ENCODE peak calls at places on chromosome 19, in four cellular contexts. J is stimulated activated CD4-positive, alpha-beta T cell treated with anti-CD3 and anti-CD28 coated beads, Interleukin-2, amount 100 ng/mL, for 4 hours; V is activated CD4-positive, alpha-beta memory T cell treated with anti-CD3 and anti-CD28 coated beads, Interleukin-2, amount 10 ng/mL, durations not matched to agents 7 days and 5 days; L is neural progenitor cell. A is an unnamed sample.

GRCh38 chr19:42290523-42291436 is 11.2 kb upstream of the PRR19 start:
- DNase-seq in J (no peak), V (peak), L (peak), A (no peak)

GRCh38 chr19:7874080-7874856 is at the start of gene PRR36:
- DNase-seq in J (no peak), V (no peak), L (peak), A (no peak)

GRCh38 chr19:43773725-43774102 is 7.1 kb downstream of the KCNN4 start:
- DNase-seq in J (no peak), V (no peak), L (peak), A (no peak)

GRCh38 chr19:21878646-21879045 is 42.7 kb upstream of the ZNF43 start:
- DNase-seq in J (no peak), V (no peak), L (no peak), A (no peak)

GRCh38 chr19:46610413-46610775 is 9.3 kb downstream of the CALM3 start:
- DNase-seq in J (no peak), V (no peak), L (no peak), A (peak)

GRCh38 chr19:55373318-55373992 is 3.2 kb upstream of the TMEM190 start:
- DNase-seq in J (no peak), V (no peak), L (no peak), A (no peak)

GRCh38 chr19:32767951-32768679 is 48.5 kb downstream of the TDRD12 start:
- DNase-seq in J (no peak), V (no peak), L (no peak), A (no peak)

GRCh38 chr19:36547001-36547732 is 19.1 kb upstream of the ZNF260 start:
- DNase-seq in J (no peak), V (no peak), L (no peak), A (no peak)

GRCh38 chr19:2325261-2326046 is 2.9 kb downstream of the LSM7 start:
- DNase-seq in J (no peak), V (no peak), L (no peak), A (no peak)

GRCh38 chr19:407501-408440 is 1.2 kb downstream of the C2CD4C start:
- DNase-seq in J (no peak), V (no peak), L (no peak), A (peak)

GRCh38 chr19:1501200-1501595 is 10.2 kb downstream of the REEP6 start:
- DNase-seq in J (no peak), V (no peak), L (no peak), A (no peak)

GRCh38 chr19:17025361-17025760 is 1.2 kb downstream of the CPAMD8 start:
- DNase-seq in J (no peak), V (no peak), L (no peak), A (no peak)

GRCh38 chr19:6540918-6541689 is 10.3 kb downstream of the TNFSF9 start:
- DNase-seq in J (no peak), V (no peak), L (no peak), A (no peak)

GRCh38 chr19:408441-409005 is 424 bp downstream of the C2CD4C start:
- DNase-seq in J (no peak), V (no peak), L (no peak), A (peak)

GRCh38 chr19:48627211-48627864 is 8.0 kb downstream of the SPHK2 start:
- DNase-seq in J (no peak), V (peak), L (no peak), A (no peak)

GRCh38 chr19:10892256-10892655 is 20.9 kb downstream of the CARM1 start:
- DNase-seq in J (no peak), V (no peak), L (no peak), A (no peak)

GRCh38 chr19:11281336-11282049 is 14.5 kb upstream of the TSPAN16 start:
- DNase-seq in J (no peak), V (no peak), L (no peak), A (no peak)

GRCh38 chr19:11381535-11382369 is 2.4 kb downstream of the EPOR start:
- DNase-seq in J (no peak), V (peak), L (peak), A (peak)

GRCh38 chr19:16203256-16204004 is 5.7 kb downstream of the AP1M1 start:
- DNase-seq in J (no peak), V (no peak), L (no peak), A (no peak)

GRCh38 chr19:35742121-35742724 is at the start of gene IGFLR1:
- DNase-seq in J (peak), V (peak), L (no peak), A (no peak)

GRCh38 chr19:48496959-48497727 is 14.5 kb downstream of the LMTK3 start:
- DNase-seq in J (no peak), V (no peak), L (no peak), A (no peak)

GRCh38 chr19:38849746-38850230 is at the start of gene HNRNPL:
- DNase-seq in J (no peak), V (peak), L (no peak), A (peak)

GRCh38 chr19:47754206-47755064 is 9.1 kb downstream of the NOP53 start:
- DNase-seq in J (no peak), V (no peak), L (no peak), A (no peak)

GRCh38 chr19:8512115-8512967 is 1.6 kb downstream of the ZNF414 start:
- DNase-seq in J (no peak), V (peak), L (peak), A (no peak)

GRCh38 chr19:58547323-58548312 is 3.8 kb downstream of the TRIM28 start:
- DNase-seq in J (no peak), V (no peak), L (no peak), A (no peak)

GRCh38 chr19:28905996-28906395 is 307.0 kb downstream of the UQCRFS1 start:
- DNase-seq in J (no peak), V (no peak), L (no peak), A (no peak)

GRCh38 chr19:23509686-23510450 is 114.6 kb upstream of the ZNF91 start:
- DNase-seq in J (no peak), V (no peak), L (no peak), A (no peak)

GRCh38 chr19:49564616-49565045 is 15.7 kb downstream of the NOSIP start:
- DNase-seq in J (peak), V (peak), L (no peak), A (no peak)

GRCh38 chr19:49555600-49556411 is 24.6 kb downstream of the NOSIP start:
- DNase-seq in J (peak), V (peak), L (peak), A (no peak)

GRCh38 chr19:18390075-18390909 is 4.3 kb downstream of the GDF15 start:
- DNase-seq in J (no peak), V (no peak), L (no peak), A (no peak)

GRCh38 chr19:10800488-10800887 is 35.5 kb downstream of the TMED1 start:
- DNase-seq in J (no peak), V (no peak), L (no peak), A (no peak)

GRCh38 chr19:57813919-57814504 is 701 bp downstream of the ZNF552 start:
- DNase-seq in J (no peak), V (no peak), L (no peak), A (no peak)

GRCh38 chr19:51327066-51327985 is 14.6 kb downstream of the VSIG10L start:
- DNase-seq in J (no peak), V (peak), L (peak), A (no peak)

GRCh38 chr19:16871870-16872269 is 16.9 kb upstream of the F2RL3 start:
- DNase-seq in J (no peak), V (no peak), L (no peak), A (no peak)

GRCh38 chr19:33429891-33430673 is 56.6 kb downstream of the CEBPG start:
- DNase-seq in J (no peak), V (no peak), L (no peak), A (no peak)

A was measured in cardiac septum.